ENCODE peak calls at places on chromosomes 1 and 21, in four cellular contexts. Q, A, X and I are unnamed samples.

GRCh38 chr1:32255072-32256071 is 4.3 kb downstream of the LCK start:
- DNase-seq in A (no peak), Q (no peak), X (no peak), I (no peak)

GRCh38 chr1:46446646-46447498 is 42.8 kb upstream of the DMBX1 start:
- DNase-seq in Q (peak), A (peak), X (peak), I (peak)

GRCh38 chr1:178497903-178498478 is 1.2 kb upstream of the CLEC20A start:
- DNase-seq in A (no peak), Q (no peak), X (no peak), I (no peak)

GRCh38 chr1:43981135-43981491 is 2.1 kb downstream of the B4GALT2 start:
- DNase-seq in A (no peak), X (no peak), Q (no peak), I (no peak)

GRCh38 chr1:205826975-205827374 is 14.0 kb upstream of the SLC41A1 start:
- DNase-seq in X (no peak), A (no peak), Q (no peak), I (no peak)

GRCh38 chr1:225410036-225410435 is 17.8 kb downstream of the LBR start:
- DNase-seq in X (no peak), A (no peak), Q (no peak), I (no peak)

GRCh38 chr1:213014642-213015041 is 1.0 kb downstream of the ANGEL2 start:
- DNase-seq in A (peak), Q (peak), X (peak), I (peak)

GRCh38 chr1:24856787-24857527 is 73.1 kb downstream of the RUNX3 start:
- DNase-seq in X (no peak), A (no peak), Q (no peak), I (no peak)

GRCh38 chr21:26115346-26115745 is 55.2 kb downstream of the APP start:
- DNase-seq in Q (no peak), A (no peak), X (peak), I (no peak)

GRCh38 chr1:3453891-3454810 is at the start of gene ARHGEF16:
- DNase-seq in A (peak), Q (peak), X (peak), I (peak)

GRCh38 chr1:200979574-200980451 is 43.7 kb downstream of the KIF21B start:
- DNase-seq in Q (peak), A (peak), X (no peak), I (peak)

GRCh38 chr1:90823686-90824085 is 106.6 kb upstream of the BARHL2 start:
- DNase-seq in A (no peak), X (no peak), Q (no peak), I (no peak)

GRCh38 chr1:1894354-1895049 is 3.6 kb upstream of the GNB1 start:
- DNase-seq in Q (no peak), A (no peak), X (no peak), I (no peak)

GRCh38 chr1:206508956-206509355 is 1.6 kb downstream of the RASSF5 start:
- DNase-seq in X (no peak), A (no peak), Q (peak), I (no peak)

GRCh38 chr1:6700853-6701436 is 671 bp downstream of the DNAJC11 start:
- DNase-seq in A (no peak), X (no peak), Q (no peak), I (no peak)

GRCh38 chr1:22387888-22388564 is 63.6 kb upstream of the ZBTB40 start:
- DNase-seq in X (no peak), A (no peak), Q (no peak), I (no peak)

GRCh38 chr1:39105061-39105840 is 79.1 kb downstream of the NDUFS5 start:
- DNase-seq in X (peak), A (no peak), Q (peak), I (peak)

GRCh38 chr1:226100436-226101347 is 38.2 kb downstream of the H3-3A start:
- DNase-seq in Q (peak), X (peak), A (peak), I (no peak)